ENCODE peak calls at places on chromosome 17, in four cellular contexts. Z is CD4-positive, alpha-beta T cell; Q is ovary; N is heart right ventricle. F is an unnamed sample.
A peak's percentile ranks its signal among the peaks of the same experiment; 100 is the strongest.

GRCh38 chr17:44968225-44969143 is at the start of gene C1QL1:
- DNase-seq in Z (peak; percentile 78), Q (peak; percentile 92), N (peak; percentile 94), F (peak; percentile 86)

GRCh38 chr17:35900693-35901487 is 20.7 kb upstream of the CCL5 start:
- DNase-seq in Z (no peak), Q (no peak), N (no peak), F (no peak)

GRCh38 chr17:1713878-1714487 is 3.8 kb upstream of the TLCD2 start:
- DNase-seq in Z (no peak), Q (peak; percentile 45), N (no peak), F (no peak)

GRCh38 chr17:29295420-29295819 is 1.5 kb upstream of the NUFIP2 start:
- DNase-seq in Z (no peak), Q (no peak), N (no peak), F (no peak)

GRCh38 chr17:78346605-78347250 is 13.1 kb downstream of the SOCS3 start:
- DNase-seq in Z (no peak), Q (no peak), N (no peak), F (no peak)

GRCh38 chr17:15502315-15503112 is 35.1 kb upstream of the CDRT4 start:
- DNase-seq in Z (peak; percentile 62), Q (peak; percentile 94), N (peak; percentile 93), F (peak; percentile 86)

GRCh38 chr17:733743-734142 is 1.3 kb downstream of the TLCD3A start:
- DNase-seq in Z (no peak), Q (no peak), N (no peak), F (no peak)

GRCh38 chr17:8005951-8006730 is 3.7 kb downstream of the GUCY2D start:
- DNase-seq in Z (no peak), Q (no peak), N (no peak), F (no peak)

DNA sequence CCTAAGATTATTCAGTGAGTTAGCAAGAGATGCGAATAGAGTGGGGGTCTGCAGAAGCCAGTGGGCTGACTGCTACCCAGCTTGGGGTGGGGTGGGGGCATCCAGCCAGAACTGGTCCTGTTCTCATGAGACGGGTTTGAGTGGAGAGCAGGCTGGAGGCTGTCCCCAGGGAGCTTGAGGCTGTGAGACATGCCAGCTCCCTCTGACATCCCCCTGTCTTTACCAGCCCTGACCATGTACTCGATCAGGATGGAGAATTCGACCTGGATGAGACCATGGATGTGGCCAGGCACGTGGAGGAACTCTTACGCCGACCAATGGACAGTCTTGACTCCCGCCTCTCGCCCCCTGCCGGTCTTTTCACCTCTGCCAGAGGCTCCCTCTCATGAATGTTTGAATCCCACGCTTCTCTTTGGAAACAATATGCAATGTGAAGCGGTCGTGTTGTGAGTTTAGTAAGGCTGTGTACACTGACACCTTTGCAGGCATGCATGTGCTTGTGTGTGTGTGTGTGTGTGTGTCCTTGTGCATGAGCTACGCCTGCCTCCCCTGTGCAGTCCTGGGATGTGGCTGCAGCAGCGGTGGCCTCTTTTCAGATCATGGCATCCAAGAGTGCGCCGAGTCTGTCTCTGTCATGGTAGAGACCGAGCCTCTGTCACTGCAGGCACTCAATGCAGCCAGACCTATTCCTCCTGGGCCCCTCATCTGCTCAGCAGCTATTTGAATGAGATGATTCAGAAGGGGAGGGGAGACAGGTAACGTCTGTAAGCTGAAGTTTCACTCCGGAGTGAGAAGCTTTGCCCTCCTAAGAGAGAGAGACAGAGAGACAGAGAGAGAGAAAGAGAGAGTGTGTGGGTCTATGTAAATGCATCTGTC is 22.2 kb downstream of the STAT5A start:
- DNase-seq in Z (no peak), Q (peak; percentile 50), N (no peak), F (no peak)
- TF ChIP-seq CTCF in Z (no peak), Q (peak; percentile 20), N (no peak), F (no peak)

DNA sequence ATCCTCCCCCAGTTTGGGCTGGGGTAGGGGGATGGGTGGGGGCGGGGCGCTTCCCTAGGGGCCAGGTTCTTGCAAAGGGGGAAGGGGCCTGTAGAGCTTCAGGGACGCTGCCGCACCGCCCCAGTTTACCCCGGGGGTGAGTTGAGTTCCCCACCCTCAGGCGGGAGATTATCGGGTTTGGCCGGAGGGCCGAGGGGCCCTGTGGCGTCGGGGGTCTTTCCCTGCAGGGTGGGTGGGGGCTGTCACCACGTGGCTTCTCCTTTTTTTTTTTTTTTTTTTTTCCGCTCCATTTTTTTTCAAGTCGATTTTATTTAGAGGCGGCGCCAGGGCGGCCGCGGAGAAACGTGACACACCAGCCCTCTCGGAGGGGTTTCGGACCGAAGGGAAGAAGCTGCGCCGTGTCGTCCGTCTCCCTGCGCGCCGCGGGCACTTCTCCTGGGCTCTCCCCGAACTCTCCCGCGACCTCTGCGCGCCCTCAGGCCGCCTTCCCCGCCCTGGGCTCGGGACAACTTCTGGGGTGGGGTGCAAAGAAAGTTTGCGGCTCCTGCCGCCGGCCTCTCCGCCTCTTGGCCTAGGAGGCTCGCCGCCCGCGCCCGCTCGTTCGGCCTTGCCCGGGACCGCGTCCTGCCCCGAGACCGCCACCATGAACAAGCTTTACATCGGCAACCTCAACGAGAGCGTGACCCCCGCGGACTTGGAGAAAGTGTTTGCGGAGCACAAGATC is at the start of gene IGF2BP1:
- DNase-seq in Z (no peak), Q (no peak), N (no peak), F (peak; percentile 56)
- TF ChIP-seq CTCF in Z (no peak), Q (no peak), N (no peak), F (no peak)

GRCh38 chr17:69058165-69058564 is 2.6 kb downstream of the ABCA9 start:
- DNase-seq in Z (no peak), Q (no peak), N (no peak), F (no peak)
- TF ChIP-seq CTCF in Z (no peak), Q (no peak), N (no peak), F (no peak)

DNA sequence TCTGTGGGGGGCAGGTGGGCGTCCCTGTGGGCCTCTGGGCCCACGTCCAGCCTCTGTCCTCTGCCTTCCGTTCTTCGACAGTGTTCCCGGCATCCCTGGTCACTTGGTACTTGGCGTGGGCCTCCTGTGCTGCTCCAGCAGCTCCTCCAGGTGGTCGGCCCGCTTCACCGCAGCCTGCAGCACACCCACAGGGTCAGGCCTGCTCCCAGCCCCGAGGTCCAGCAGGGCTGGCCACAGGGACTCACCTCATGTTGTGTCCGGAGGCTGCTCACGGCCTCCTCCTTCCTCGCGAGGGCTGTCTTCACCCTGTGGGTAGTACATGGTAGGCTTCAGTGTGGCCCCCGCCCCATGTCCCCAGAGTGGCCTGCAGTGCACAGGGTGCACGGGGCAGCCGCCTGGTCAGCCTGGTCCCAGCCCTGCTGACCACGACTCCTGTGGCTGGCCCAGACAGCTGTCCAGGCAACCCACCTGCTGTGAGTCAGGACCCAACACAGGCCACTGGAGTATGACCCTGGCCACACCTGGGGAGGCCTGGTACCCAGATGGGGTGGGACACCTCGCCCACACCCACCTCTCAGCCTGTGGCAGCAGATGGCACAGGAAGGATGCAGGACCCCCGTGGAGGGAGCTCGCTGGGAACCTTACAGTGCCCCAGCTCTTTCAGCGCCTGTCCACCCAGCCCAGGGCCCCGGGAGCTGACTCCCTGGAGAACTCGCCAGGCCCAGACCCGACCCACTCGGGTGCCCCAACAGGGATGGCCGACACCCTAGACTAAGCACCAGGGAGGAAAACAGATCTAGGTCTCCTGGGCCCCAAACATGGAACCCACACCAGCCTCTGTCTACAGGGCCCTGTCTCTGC is 23.9 kb upstream of the AATK start:
- DNase-seq in Z (no peak), Q (no peak), N (no peak), F (no peak)
- TF ChIP-seq CTCF in Z (no peak), Q (no peak), N (no peak), F (no peak)

DNA sequence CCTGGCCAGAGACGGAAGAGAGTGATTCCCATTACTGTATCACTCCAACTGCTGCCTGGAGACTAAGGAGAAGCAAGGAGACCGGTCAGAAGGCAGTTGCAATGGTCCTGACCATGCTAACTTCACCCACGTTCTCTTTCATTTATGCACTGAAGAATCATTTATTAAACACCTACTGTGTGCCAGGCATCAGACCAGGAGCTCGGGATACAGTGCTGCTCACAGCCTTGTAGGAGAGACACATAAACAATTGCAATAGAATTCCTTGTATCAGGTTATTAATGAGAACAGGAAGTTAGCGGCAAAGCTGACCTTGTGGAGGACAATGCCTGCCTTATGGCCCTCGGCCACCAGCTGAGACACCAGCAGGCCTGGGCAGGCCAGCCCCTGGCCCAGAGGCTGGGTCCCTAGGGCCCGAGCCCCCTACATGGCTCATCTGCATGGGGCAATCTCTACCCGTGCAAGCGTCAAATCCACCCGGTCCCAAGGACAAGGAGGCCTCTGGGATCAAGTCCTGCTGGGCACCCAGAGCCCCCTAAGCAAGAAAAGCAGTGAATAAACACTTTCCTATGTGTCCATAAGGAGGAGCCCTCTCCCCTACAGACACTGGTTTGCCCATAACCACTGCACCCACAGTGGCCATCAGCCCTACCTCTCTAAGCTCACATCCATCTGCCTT is 8.6 kb upstream of the ENPP7 start:
- DNase-seq in Z (no peak), Q (no peak), N (no peak), F (no peak)
- TF ChIP-seq CTCF in Z (no peak), Q (no peak), N (no peak), F (no peak)

GRCh38 chr17:50056217-50056960 is 479 bp downstream of the ITGA3 start:
- DNase-seq in Z (peak; percentile 60), Q (peak; percentile 64), N (peak; percentile 59), F (peak; percentile 62)
- TF ChIP-seq CTCF in Z (peak; percentile 56), Q (peak; percentile 40), N (peak; percentile 59), F (peak; percentile 35)